ENCODE peak calls at places on chromosomes 5 and 9, in five cellular contexts. N is GM13976; F is Calu3; I is ascending aorta; B is CD8-positive, alpha-beta T cell. M is an unnamed sample.

GRCh38 chr5:136192526-136193395 is at the start of gene SMIM32:
- DNase-seq in N (peak; percentile 24), F (peak; percentile 56), I (no peak), B (peak; percentile 35), M (no peak)

GRCh38 chr9:129164246-129164930 is 13.7 kb downstream of the IER5L start:
- DNase-seq in N (no peak), F (no peak), I (no peak), B (no peak), M (no peak)

GRCh38 chr5:81549123-81549522 is 155.2 kb upstream of the ACOT12 start:
- DNase-seq in N (no peak), F (no peak), I (no peak), B (no peak), M (no peak)

GRCh38 chr5:171676286-171676944 is 109.2 kb upstream of the SMIM23 start:
- DNase-seq in N (no peak), F (no peak), I (peak; percentile 16), B (no peak), M (no peak)

GRCh38 chr5:34511915-34512314 is 144.2 kb upstream of the RAI14 start:
- DNase-seq in N (no peak), F (no peak), I (no peak), B (no peak), M (no peak)

GRCh38 chr5:122089614-122090013 is 11.6 kb upstream of the LOX start:
- DNase-seq in N (no peak), F (no peak), I (no peak), B (no peak), M (no peak)

GRCh38 chr5:177421046-177421798 is 5.3 kb upstream of the GRK6 start:
- DNase-seq in N (no peak), F (no peak), I (no peak), B (no peak), M (no peak)

GRCh38 chr9:14021871-14022525 is 291.9 kb downstream of the NFIB start:
- DNase-seq in N (no peak), F (no peak), I (no peak), B (no peak), M (no peak)

GRCh38 chr5:7592910-7593309 is 197.0 kb downstream of the ADCY2 start:
- DNase-seq in N (no peak), F (no peak), I (no peak), B (no peak), M (no peak)

GRCh38 chr5:179436321-179437122 is 91.3 kb upstream of the ADAMTS2 start:
- DNase-seq in N (no peak), F (no peak), I (no peak), B (no peak), M (no peak)

GRCh38 chr5:116938488-116938887 is 363.9 kb upstream of the SEMA6A start:
- DNase-seq in N (no peak), F (no peak), I (no peak), B (no peak), M (no peak)

GRCh38 chr5:139655727-139656271 is 7.7 kb downstream of the CXXC5 start:
- DNase-seq in N (no peak), F (peak; percentile 54), I (no peak), B (no peak), M (no peak)

GRCh38 chr5:103375356-103375755 is 116.8 kb downstream of the MACIR start:
- DNase-seq in N (no peak), F (peak; percentile 26), I (no peak), B (no peak), M (no peak)

GRCh38 chr5:130720355-130720754 is 444.7 kb downstream of the HINT1 start:
- DNase-seq in N (no peak), F (peak; percentile 24), I (no peak), B (no peak), M (peak; percentile 17)

GRCh38 chr9:21974542-21975409 is 19.4 kb downstream of the CDKN2A start:
- DNase-seq in N (peak; percentile 68), F (peak; percentile 83), I (no peak), B (no peak), M (no peak)

GRCh38 chr9:131670247-131670681 is 69.6 kb downstream of the RAPGEF1 start:
- DNase-seq in N (no peak), F (no peak), I (peak; percentile 57), B (no peak), M (no peak)

GRCh38 chr9:93820667-93821306 is 134.4 kb downstream of the BARX1 start:
- DNase-seq in N (peak; percentile 27), F (peak; percentile 6), I (no peak), B (no peak), M (no peak)

GRCh38 chr5:67156976-67157583 is 39.5 kb downstream of the CD180 start:
- DNase-seq in N (peak; percentile 57), F (peak; percentile 64), I (no peak), B (peak; percentile 64), M (no peak)

GRCh38 chr5:141437208-141437607 is 6.9 kb downstream of the PCDHGA12 start:
- DNase-seq in N (no peak), F (no peak), I (no peak), B (no peak), M (no peak)

GRCh38 chr5:34598177-34598794 is 57.8 kb upstream of the RAI14 start:
- DNase-seq in N (no peak), F (peak; percentile 55), I (no peak), B (no peak), M (no peak)

GRCh38 chr9:19935422-19935821 is 146.6 kb upstream of the SLC24A2 start:
- DNase-seq in N (no peak), F (no peak), I (no peak), B (no peak), M (no peak)

GRCh38 chr5:151098185-151098813 is 17.5 kb upstream of the TNIP1 start:
- DNase-seq in N (peak; percentile 84), F (no peak), I (no peak), B (no peak), M (no peak)

GRCh38 chr5:179152144-179152895 is 92.1 kb downstream of the ZNF354C start:
- DNase-seq in N (no peak), F (no peak), I (no peak), B (no peak), M (no peak)

GRCh38 chr5:14171091-14171490 is 27.9 kb downstream of the TRIO start:
- DNase-seq in N (no peak), F (no peak), I (no peak), B (no peak), M (no peak)

GRCh38 chr9:131525643-131526565 is 5.2 kb downstream of the UCK1 start:
- DNase-seq in N (no peak), F (no peak), I (no peak), B (no peak), M (no peak)

GRCh38 chr9:37283730-37284235 is 138.7 kb upstream of the GRHPR start:
- DNase-seq in N (peak; percentile 28), F (no peak), I (no peak), B (no peak), M (no peak)

GRCh38 chr5:178371362-178372090 is 138.9 kb upstream of the PHYKPL start:
- DNase-seq in N (no peak), F (no peak), I (no peak), B (no peak), M (no peak)

GRCh38 chr5:135196483-135196882 is 162.5 kb upstream of the PITX1 start:
- DNase-seq in N (no peak), F (no peak), I (no peak), B (no peak), M (no peak)

GRCh38 chr9:3018691-3019230 is 174.9 kb upstream of the PUM3 start:
- DNase-seq in N (no peak), F (no peak), I (no peak), B (no peak), M (no peak)

GRCh38 chr9:19642256-19642655 is 146.6 kb downstream of the SLC24A2 start:
- DNase-seq in N (no peak), F (no peak), I (no peak), B (no peak), M (no peak)

GRCh38 chr5:76326559-76327351 is 76.3 kb upstream of the IQGAP2 start:
- DNase-seq in N (no peak), F (no peak), I (no peak), B (no peak), M (peak; percentile 43)

GRCh38 chr5:51278458-51279049 is 104.7 kb upstream of the ISL1 start:
- DNase-seq in N (no peak), F (no peak), I (no peak), B (no peak), M (no peak)

GRCh38 chr9:130450344-130451003 is 5.7 kb downstream of the ASS1 start:
- DNase-seq in N (no peak), F (peak; percentile 41), I (no peak), B (no peak), M (no peak)

GRCh38 chr9:130452835-130453234 is 8.1 kb downstream of the ASS1 start:
- DNase-seq in N (no peak), F (no peak), I (no peak), B (no peak), M (no peak)

GRCh38 chr9:130453487-130453886 is 8.7 kb downstream of the ASS1 start:
- DNase-seq in N (no peak), F (peak; percentile 72), I (no peak), B (no peak), M (no peak)

GRCh38 chr9:130451004-130451390 is 6.2 kb downstream of the ASS1 start:
- DNase-seq in N (no peak), F (no peak), I (no peak), B (no peak), M (no peak)

GRCh38 chr9:130451509-130452388 is 7.0 kb downstream of the ASS1 start:
- DNase-seq in N (no peak), F (peak; percentile 89), I (no peak), B (no peak), M (no peak)
- TF ChIP-seq CTCF in N (no peak), F (peak; percentile 55), I (peak; percentile 16), B (no peak), M (peak; percentile 19)

GRCh38 chr9:123091459-123091858 is 58.0 kb downstream of the GPR21 start:
- DNase-seq in N (no peak), F (no peak), I (no peak), B (no peak), M (no peak)
- TF ChIP-seq CTCF in N (no peak), F (no peak), I (no peak), B (no peak), M (peak; percentile 24)

GRCh38 chr9:69655065-69655464 is 17.1 kb downstream of the APBA1 start:
- DNase-seq in N (no peak), F (no peak), I (no peak), B (no peak), M (no peak)
- TF ChIP-seq CTCF in N (no peak), F (no peak), I (no peak), B (no peak), M (no peak)

DNA sequence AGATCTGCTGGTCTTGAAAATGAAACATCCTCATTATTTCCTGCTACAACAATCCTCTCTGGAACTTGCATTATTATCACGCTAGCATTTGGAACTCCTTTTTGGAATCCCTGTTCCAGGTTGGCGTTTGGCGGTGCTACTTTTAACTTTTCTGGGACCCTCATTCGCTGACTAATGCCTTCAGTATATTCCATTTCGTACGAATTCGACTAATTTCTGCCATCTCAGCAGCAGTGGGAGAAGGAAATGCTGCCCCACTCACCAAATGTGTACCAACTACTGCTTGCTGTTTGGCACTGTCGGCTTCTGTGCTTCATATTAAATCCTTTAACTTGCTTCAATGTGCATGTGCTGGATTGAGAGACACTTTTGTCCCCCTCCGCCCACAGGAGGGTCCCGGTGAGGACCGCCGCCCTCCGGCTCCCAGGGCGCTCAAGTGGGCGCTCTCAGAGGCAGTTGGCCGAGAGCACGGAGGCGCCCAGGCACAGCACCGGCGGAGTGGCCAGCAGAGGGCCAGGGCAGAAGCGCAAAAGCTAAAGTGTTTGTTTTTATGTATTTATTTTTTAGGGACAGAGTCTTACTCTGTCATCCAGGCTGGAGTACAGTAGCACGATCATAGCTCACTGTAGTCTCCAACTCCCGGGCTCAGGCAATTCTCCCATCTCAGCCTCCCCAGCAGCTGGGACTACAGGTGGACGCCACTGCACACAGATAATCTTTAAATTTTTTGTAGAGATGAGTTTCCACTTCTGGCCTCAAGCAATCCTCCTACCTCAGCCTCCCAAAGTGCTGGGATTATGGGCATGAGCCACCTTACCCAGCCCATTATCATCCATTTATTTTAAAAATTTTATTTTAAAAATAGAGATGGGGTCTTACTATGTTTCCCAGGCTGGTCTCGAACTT is 11.9 kb downstream of the PDE6A start:
- DNase-seq in N (no peak), F (no peak), I (no peak), B (no peak), M (no peak)
- TF ChIP-seq CTCF in N (no peak), F (no peak), I (peak; percentile 27), B (no peak), M (no peak)